ENCODE peak calls at places on chromosomes 16 and 17, in six cellular contexts. One of them, this sample, is unnamed.

GRCh38 chr16:29007865-29008593 is 23.2 kb downstream of the LAT start:
- DNase-seq in T-helper 2 cell: peak; percentile 42
- DNase-seq in NCI-H1092: no peak
- DNase-seq in NCI-H2081 treated with DMSO at 0.1 percent for 48 hours: no peak
- DNase-seq in T-cell: peak; percentile 67
- DNase-seq in hepatic stellate cell: no peak
- DNase-seq in this sample: no peak

GRCh38 chr17:81902023-81902652 is at the start of gene NPB:
- DNase-seq in NCI-H1092: peak; percentile 33
- DNase-seq in T-cell: no peak
- DNase-seq in NCI-H2081 treated with DMSO at 0.1 percent for 48 hours: no peak
- DNase-seq in T-helper 2 cell: no peak
- DNase-seq in hepatic stellate cell: no peak
- DNase-seq in this sample: no peak

GRCh38 chr16:85768225-85768624 is 17.3 kb upstream of the C16orf74 start:
- DNase-seq in hepatic stellate cell: no peak
- DNase-seq in NCI-H2081 treated with DMSO at 0.1 percent for 48 hours: no peak
- DNase-seq in T-cell: no peak
- DNase-seq in NCI-H1092: no peak
- DNase-seq in T-helper 2 cell: no peak
- DNase-seq in this sample: no peak

GRCh38 chr16:67207116-67207856 is 8.4 kb downstream of the ELMO3 start:
- DNase-seq in NCI-H2081 treated with DMSO at 0.1 percent for 48 hours: no peak
- DNase-seq in NCI-H1092: no peak
- DNase-seq in T-cell: no peak
- DNase-seq in T-helper 2 cell: no peak
- DNase-seq in hepatic stellate cell: no peak
- DNase-seq in this sample: no peak

GRCh38 chr16:12158428-12158827 is 181.9 kb downstream of the SNX29 start:
- DNase-seq in T-cell: no peak
- DNase-seq in NCI-H1092: no peak
- DNase-seq in hepatic stellate cell: peak; percentile 37
- DNase-seq in NCI-H2081 treated with DMSO at 0.1 percent for 48 hours: no peak
- DNase-seq in T-helper 2 cell: no peak
- DNase-seq in this sample: no peak

GRCh38 chr17:7046127-7046724 is 2.3 kb upstream of the SLC16A11 start:
- DNase-seq in hepatic stellate cell: no peak
- DNase-seq in NCI-H1092: no peak
- DNase-seq in T-cell: peak; percentile 26
- DNase-seq in NCI-H2081 treated with DMSO at 0.1 percent for 48 hours: no peak
- DNase-seq in T-helper 2 cell: peak; percentile 33
- DNase-seq in this sample: peak; percentile 13

GRCh38 chr16:1145383-1146100 is 7.4 kb upstream of the CACNA1H start:
- DNase-seq in NCI-H2081 treated with DMSO at 0.1 percent for 48 hours: no peak
- DNase-seq in T-cell: no peak
- DNase-seq in T-helper 2 cell: no peak
- DNase-seq in hepatic stellate cell: no peak
- DNase-seq in NCI-H1092: peak; percentile 64
- DNase-seq in this sample: no peak

GRCh38 chr17:77618173-77618572 is 340.3 kb upstream of the TNRC6C start:
- DNase-seq in T-helper 2 cell: no peak
- DNase-seq in NCI-H2081 treated with DMSO at 0.1 percent for 48 hours: no peak
- DNase-seq in NCI-H1092: no peak
- DNase-seq in T-cell: peak; percentile 14
- DNase-seq in hepatic stellate cell: no peak
- DNase-seq in this sample: no peak

GRCh38 chr16:241866-242265 is 7.2 kb downstream of the FAM234A start:
- DNase-seq in NCI-H1092: no peak
- DNase-seq in T-helper 2 cell: no peak
- DNase-seq in T-cell: no peak
- DNase-seq in hepatic stellate cell: no peak
- DNase-seq in NCI-H2081 treated with DMSO at 0.1 percent for 48 hours: no peak
- DNase-seq in this sample: no peak

GRCh38 chr17:7807206-7807605 is 26.8 kb upstream of the KDM6B start:
- DNase-seq in hepatic stellate cell: no peak
- DNase-seq in T-cell: no peak
- DNase-seq in T-helper 2 cell: no peak
- DNase-seq in NCI-H1092: no peak
- DNase-seq in NCI-H2081 treated with DMSO at 0.1 percent for 48 hours: no peak
- DNase-seq in this sample: no peak

GRCh38 chr17:43658890-43659289 is 2.8 kb downstream of the MEOX1 start:
- DNase-seq in NCI-H1092: no peak
- DNase-seq in NCI-H2081 treated with DMSO at 0.1 percent for 48 hours: no peak
- DNase-seq in hepatic stellate cell: no peak
- DNase-seq in T-helper 2 cell: no peak
- DNase-seq in T-cell: no peak
- DNase-seq in this sample: no peak

GRCh38 chr17:77286641-77287431 is 146.1 kb downstream of the SEC14L1 start:
- DNase-seq in NCI-H1092: peak; percentile 71
- DNase-seq in NCI-H2081 treated with DMSO at 0.1 percent for 48 hours: peak; percentile 88
- DNase-seq in hepatic stellate cell: peak; percentile 41
- DNase-seq in T-cell: no peak
- DNase-seq in T-helper 2 cell: no peak
- DNase-seq in this sample: no peak

GRCh38 chr16:75109732-75110243 is 6.8 kb downstream of the LDHD start:
- DNase-seq in hepatic stellate cell: no peak
- DNase-seq in NCI-H2081 treated with DMSO at 0.1 percent for 48 hours: no peak
- DNase-seq in NCI-H1092: peak; percentile 56
- DNase-seq in T-cell: no peak
- DNase-seq in T-helper 2 cell: no peak
- DNase-seq in this sample: peak; percentile 46

GRCh38 chr17:59853168-59853918 is 39.4 kb downstream of the TUBD1 start:
- DNase-seq in T-cell: peak; percentile 50
- DNase-seq in hepatic stellate cell: peak; percentile 48
- DNase-seq in T-helper 2 cell: peak; percentile 54
- DNase-seq in NCI-H1092: no peak
- DNase-seq in NCI-H2081 treated with DMSO at 0.1 percent for 48 hours: peak; percentile 85
- DNase-seq in this sample: no peak

GRCh38 chr16:66528294-66528693 is 21.6 kb downstream of the TK2 start:
- DNase-seq in T-helper 2 cell: no peak
- DNase-seq in NCI-H2081 treated with DMSO at 0.1 percent for 48 hours: no peak
- DNase-seq in hepatic stellate cell: no peak
- DNase-seq in NCI-H1092: no peak
- DNase-seq in T-cell: no peak
- DNase-seq in this sample: no peak

GRCh38 chr16:85629326-85629725 is 16.2 kb downstream of the GSE1 start:
- DNase-seq in NCI-H1092: no peak
- DNase-seq in T-helper 2 cell: no peak
- DNase-seq in NCI-H2081 treated with DMSO at 0.1 percent for 48 hours: no peak
- DNase-seq in hepatic stellate cell: no peak
- DNase-seq in T-cell: no peak
- DNase-seq in this sample: no peak

GRCh38 chr17:19278729-19279128 is 41.6 kb downstream of the EPN2 start:
- DNase-seq in NCI-H1092: no peak
- DNase-seq in T-cell: no peak
- DNase-seq in T-helper 2 cell: no peak
- DNase-seq in hepatic stellate cell: no peak
- DNase-seq in NCI-H2081 treated with DMSO at 0.1 percent for 48 hours: no peak
- DNase-seq in this sample: no peak

GRCh38 chr17:40490289-40490853 is 11.1 kb downstream of the TNS4 start:
- DNase-seq in hepatic stellate cell: peak; percentile 72
- DNase-seq in NCI-H1092: no peak
- DNase-seq in NCI-H2081 treated with DMSO at 0.1 percent for 48 hours: no peak
- DNase-seq in T-helper 2 cell: no peak
- DNase-seq in T-cell: no peak
- DNase-seq in this sample: peak; percentile 86

GRCh38 chr17:40309031-40309937 is at the start of gene RARA:
- DNase-seq in T-cell: no peak
- DNase-seq in T-helper 2 cell: no peak
- DNase-seq in NCI-H1092: peak; percentile 15
- DNase-seq in hepatic stellate cell: no peak
- DNase-seq in NCI-H2081 treated with DMSO at 0.1 percent for 48 hours: no peak
- DNase-seq in this sample: no peak